ENCODE peak calls at places on chromosomes 5 and 9, in nine cellular contexts. One of them, this sample, is unnamed.

GRCh38 chr5:143976055-143976454 is 164.1 kb downstream of the HMHB1 start:
- DNase-seq in colonic mucosa: no peak
- DNase-seq in endothelial cell of umbilical vein: no peak
- DNase-seq in cardiac fibroblast: no peak
- DNase-seq in fibroblast of the aortic adventitia: no peak
- DNase-seq in Caco-2: no peak
- DNase-seq in CD4-positive, alpha-beta T cell: no peak
- DNase-seq in PC-3: peak
- DNase-seq in GM12865: no peak
- DNase-seq in this sample: no peak

GRCh38 chr5:97006454-97006853 is 70.6 kb downstream of the LNPEP start:
- DNase-seq in colonic mucosa: no peak
- DNase-seq in Caco-2: no peak
- DNase-seq in PC-3: peak
- DNase-seq in GM12865: no peak
- DNase-seq in fibroblast of the aortic adventitia: peak
- DNase-seq in endothelial cell of umbilical vein: no peak
- DNase-seq in cardiac fibroblast: peak
- DNase-seq in CD4-positive, alpha-beta T cell: no peak
- DNase-seq in this sample: no peak

GRCh38 chr9:136900988-136901515 is 14.7 kb downstream of the TRAF2 start:
- DNase-seq in colonic mucosa: no peak
- DNase-seq in CD4-positive, alpha-beta T cell: no peak
- DNase-seq in endothelial cell of umbilical vein: no peak
- DNase-seq in PC-3: no peak
- DNase-seq in fibroblast of the aortic adventitia: no peak
- DNase-seq in cardiac fibroblast: no peak
- DNase-seq in Caco-2: no peak
- DNase-seq in GM12865: peak
- DNase-seq in this sample: no peak

GRCh38 chr5:4924581-4924980 is 215.5 kb upstream of the ADAMTS16 start:
- DNase-seq in fibroblast of the aortic adventitia: peak
- DNase-seq in cardiac fibroblast: no peak
- DNase-seq in PC-3: no peak
- DNase-seq in GM12865: no peak
- DNase-seq in endothelial cell of umbilical vein: no peak
- DNase-seq in colonic mucosa: no peak
- DNase-seq in Caco-2: no peak
- DNase-seq in CD4-positive, alpha-beta T cell: no peak
- DNase-seq in this sample: no peak

GRCh38 chr9:71709384-71709783 is 58.9 kb downstream of the CEMIP2 start:
- DNase-seq in endothelial cell of umbilical vein: no peak
- DNase-seq in CD4-positive, alpha-beta T cell: no peak
- DNase-seq in fibroblast of the aortic adventitia: no peak
- DNase-seq in Caco-2: no peak
- DNase-seq in cardiac fibroblast: no peak
- DNase-seq in GM12865: no peak
- DNase-seq in colonic mucosa: no peak
- DNase-seq in PC-3: no peak
- DNase-seq in this sample: no peak

GRCh38 chr9:109317311-109317978 is 3.4 kb downstream of the EPB41L4B start:
- DNase-seq in PC-3: peak
- DNase-seq in Caco-2: no peak
- DNase-seq in GM12865: no peak
- DNase-seq in endothelial cell of umbilical vein: no peak
- DNase-seq in CD4-positive, alpha-beta T cell: no peak
- DNase-seq in fibroblast of the aortic adventitia: no peak
- DNase-seq in cardiac fibroblast: no peak
- DNase-seq in colonic mucosa: peak
- DNase-seq in this sample: no peak

GRCh38 chr5:159777049-159777448 is 139.2 kb upstream of the ADRA1B start:
- DNase-seq in Caco-2: no peak
- DNase-seq in CD4-positive, alpha-beta T cell: no peak
- DNase-seq in fibroblast of the aortic adventitia: peak
- DNase-seq in PC-3: peak
- DNase-seq in cardiac fibroblast: no peak
- DNase-seq in endothelial cell of umbilical vein: no peak
- DNase-seq in GM12865: no peak
- DNase-seq in colonic mucosa: no peak
- DNase-seq in this sample: no peak

GRCh38 chr5:80975065-80975464 is 14.9 kb downstream of the RASGRF2 start:
- DNase-seq in Caco-2: no peak
- DNase-seq in PC-3: peak
- DNase-seq in fibroblast of the aortic adventitia: peak
- DNase-seq in colonic mucosa: no peak
- DNase-seq in endothelial cell of umbilical vein: no peak
- DNase-seq in GM12865: no peak
- DNase-seq in CD4-positive, alpha-beta T cell: no peak
- DNase-seq in cardiac fibroblast: no peak
- DNase-seq in this sample: no peak

GRCh38 chr5:171483453-171484177 is 64.2 kb downstream of the FGF18 start:
- DNase-seq in cardiac fibroblast: peak
- DNase-seq in endothelial cell of umbilical vein: no peak
- DNase-seq in fibroblast of the aortic adventitia: peak
- DNase-seq in CD4-positive, alpha-beta T cell: no peak
- DNase-seq in colonic mucosa: peak
- DNase-seq in PC-3: no peak
- DNase-seq in Caco-2: no peak
- DNase-seq in GM12865: no peak
- DNase-seq in this sample: no peak

GRCh38 chr5:115737452-115737851 is 79.0 kb downstream of the CDO1 start:
- DNase-seq in GM12865: no peak
- DNase-seq in Caco-2: no peak
- DNase-seq in fibroblast of the aortic adventitia: no peak
- DNase-seq in endothelial cell of umbilical vein: no peak
- DNase-seq in cardiac fibroblast: no peak
- DNase-seq in CD4-positive, alpha-beta T cell: no peak
- DNase-seq in PC-3: no peak
- DNase-seq in colonic mucosa: no peak
- DNase-seq in this sample: no peak

GRCh38 chr5:178739452-178740180 is 9.2 kb upstream of the ZNF354A start:
- DNase-seq in Caco-2: no peak
- DNase-seq in cardiac fibroblast: no peak
- DNase-seq in colonic mucosa: no peak
- DNase-seq in CD4-positive, alpha-beta T cell: no peak
- DNase-seq in PC-3: no peak
- DNase-seq in GM12865: no peak
- DNase-seq in fibroblast of the aortic adventitia: no peak
- DNase-seq in endothelial cell of umbilical vein: no peak
- DNase-seq in this sample: no peak

GRCh38 chr5:90565491-90565890 is 6.9 kb downstream of the ADGRV1 start:
- DNase-seq in Caco-2: no peak
- DNase-seq in GM12865: no peak
- DNase-seq in cardiac fibroblast: no peak
- DNase-seq in fibroblast of the aortic adventitia: no peak
- DNase-seq in colonic mucosa: no peak
- DNase-seq in PC-3: no peak
- DNase-seq in CD4-positive, alpha-beta T cell: no peak
- DNase-seq in endothelial cell of umbilical vein: no peak
- DNase-seq in this sample: no peak

GRCh38 chr5:140821375-140822280 is at the start of gene PCDHA5:
- DNase-seq in cardiac fibroblast: peak
- DNase-seq in endothelial cell of umbilical vein: peak
- DNase-seq in fibroblast of the aortic adventitia: no peak
- DNase-seq in GM12865: peak
- DNase-seq in Caco-2: no peak
- DNase-seq in CD4-positive, alpha-beta T cell: no peak
- DNase-seq in PC-3: peak
- DNase-seq in colonic mucosa: no peak
- DNase-seq in this sample: no peak
- TF ChIP-seq CTCF in cardiac fibroblast: peak
- TF ChIP-seq CTCF in endothelial cell of umbilical vein: peak
- TF ChIP-seq CTCF in fibroblast of the aortic adventitia: peak
- TF ChIP-seq CTCF in GM12865: peak
- TF ChIP-seq CTCF in Caco-2: no peak
- TF ChIP-seq CTCF in CD4-positive, alpha-beta T cell: no peak
- TF ChIP-seq CTCF in PC-3: peak
- TF ChIP-seq CTCF in colonic mucosa: no peak
- TF ChIP-seq CTCF in this sample: no peak

GRCh38 chr5:173686950-173687349 is 70.5 kb upstream of the BOD1 start:
- DNase-seq in CD4-positive, alpha-beta T cell: no peak
- DNase-seq in GM12865: peak
- DNase-seq in fibroblast of the aortic adventitia: no peak
- DNase-seq in Caco-2: no peak
- DNase-seq in PC-3: no peak
- DNase-seq in colonic mucosa: no peak
- DNase-seq in cardiac fibroblast: no peak
- DNase-seq in endothelial cell of umbilical vein: no peak
- DNase-seq in this sample: no peak

GRCh38 chr5:173688708-173689107 is 72.3 kb upstream of the BOD1 start:
- DNase-seq in endothelial cell of umbilical vein: no peak
- DNase-seq in CD4-positive, alpha-beta T cell: no peak
- DNase-seq in cardiac fibroblast: no peak
- DNase-seq in colonic mucosa: no peak
- DNase-seq in fibroblast of the aortic adventitia: no peak
- DNase-seq in PC-3: no peak
- DNase-seq in Caco-2: no peak
- DNase-seq in GM12865: no peak
- DNase-seq in this sample: no peak

GRCh38 chr5:173691931-173692330 is 75.5 kb upstream of the BOD1 start:
- DNase-seq in Caco-2: no peak
- DNase-seq in GM12865: no peak
- DNase-seq in PC-3: no peak
- DNase-seq in CD4-positive, alpha-beta T cell: no peak
- DNase-seq in fibroblast of the aortic adventitia: no peak
- DNase-seq in cardiac fibroblast: no peak
- DNase-seq in colonic mucosa: no peak
- DNase-seq in endothelial cell of umbilical vein: no peak
- DNase-seq in this sample: no peak

GRCh38 chr5:173689171-173689676 is 72.8 kb upstream of the BOD1 start:
- DNase-seq in Caco-2: peak
- DNase-seq in colonic mucosa: peak
- DNase-seq in endothelial cell of umbilical vein: peak
- DNase-seq in cardiac fibroblast: no peak
- DNase-seq in PC-3: no peak
- DNase-seq in fibroblast of the aortic adventitia: no peak
- DNase-seq in GM12865: no peak
- DNase-seq in CD4-positive, alpha-beta T cell: no peak
- DNase-seq in this sample: no peak

GRCh38 chr5:173689713-173690360 is 73.4 kb upstream of the BOD1 start:
- DNase-seq in PC-3: no peak
- DNase-seq in CD4-positive, alpha-beta T cell: no peak
- DNase-seq in GM12865: peak
- DNase-seq in fibroblast of the aortic adventitia: no peak
- DNase-seq in cardiac fibroblast: no peak
- DNase-seq in colonic mucosa: peak
- DNase-seq in endothelial cell of umbilical vein: peak
- DNase-seq in Caco-2: no peak
- DNase-seq in this sample: no peak
- TF ChIP-seq CTCF in PC-3: peak
- TF ChIP-seq CTCF in CD4-positive, alpha-beta T cell: no peak
- TF ChIP-seq CTCF in GM12865: peak
- TF ChIP-seq CTCF in fibroblast of the aortic adventitia: no peak
- TF ChIP-seq CTCF in cardiac fibroblast: no peak
- TF ChIP-seq CTCF in colonic mucosa: no peak
- TF ChIP-seq CTCF in endothelial cell of umbilical vein: no peak
- TF ChIP-seq CTCF in Caco-2: no peak
- TF ChIP-seq CTCF in this sample: no peak

DNA sequence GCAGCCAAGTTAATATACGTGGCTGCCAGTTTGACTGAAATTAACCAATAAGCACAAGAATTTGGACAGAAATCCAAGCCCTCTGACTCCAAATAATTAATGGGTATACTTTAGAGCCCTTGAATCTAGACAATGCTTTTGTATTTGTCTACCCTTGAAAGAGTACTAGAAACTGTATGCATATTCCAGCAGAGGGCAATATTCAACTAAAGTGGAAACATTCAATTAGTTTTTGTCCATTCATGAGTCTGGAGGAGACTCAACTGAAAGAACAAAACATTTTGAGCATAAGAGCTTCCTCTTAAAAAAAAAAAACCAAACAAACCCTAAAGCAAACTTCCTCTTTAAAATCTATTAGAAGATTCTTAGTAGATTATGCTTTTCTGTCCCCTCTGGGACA is 157.8 kb downstream of the ARHGEF28 start:
- DNase-seq in GM12865: peak
- DNase-seq in PC-3: peak
- DNase-seq in colonic mucosa: no peak
- DNase-seq in endothelial cell of umbilical vein: peak
- DNase-seq in fibroblast of the aortic adventitia: peak
- DNase-seq in CD4-positive, alpha-beta T cell: no peak
- DNase-seq in cardiac fibroblast: peak
- DNase-seq in Caco-2: no peak
- DNase-seq in this sample: no peak
- TF ChIP-seq CTCF in GM12865: peak
- TF ChIP-seq CTCF in PC-3: peak
- TF ChIP-seq CTCF in colonic mucosa: no peak
- TF ChIP-seq CTCF in endothelial cell of umbilical vein: peak
- TF ChIP-seq CTCF in fibroblast of the aortic adventitia: peak
- TF ChIP-seq CTCF in CD4-positive, alpha-beta T cell: no peak
- TF ChIP-seq CTCF in cardiac fibroblast: peak
- TF ChIP-seq CTCF in Caco-2: no peak
- TF ChIP-seq CTCF in this sample: no peak

GRCh38 chr5:74017112-74017511 is 391.1 kb downstream of the ARHGEF28 start:
- DNase-seq in PC-3: peak
- DNase-seq in colonic mucosa: no peak
- DNase-seq in cardiac fibroblast: peak
- DNase-seq in Caco-2: no peak
- DNase-seq in CD4-positive, alpha-beta T cell: no peak
- DNase-seq in GM12865: no peak
- DNase-seq in endothelial cell of umbilical vein: no peak
- DNase-seq in fibroblast of the aortic adventitia: no peak
- DNase-seq in this sample: no peak

GRCh38 chr5:74017786-74018211 is 391.8 kb downstream of the ARHGEF28 start:
- DNase-seq in fibroblast of the aortic adventitia: peak
- DNase-seq in GM12865: no peak
- DNase-seq in CD4-positive, alpha-beta T cell: no peak
- DNase-seq in Caco-2: no peak
- DNase-seq in colonic mucosa: no peak
- DNase-seq in cardiac fibroblast: peak
- DNase-seq in PC-3: peak
- DNase-seq in endothelial cell of umbilical vein: no peak
- DNase-seq in this sample: no peak

GRCh38 chr5:74015716-74016115 is 389.7 kb downstream of the ARHGEF28 start:
- DNase-seq in endothelial cell of umbilical vein: no peak
- DNase-seq in CD4-positive, alpha-beta T cell: no peak
- DNase-seq in GM12865: no peak
- DNase-seq in cardiac fibroblast: no peak
- DNase-seq in PC-3: no peak
- DNase-seq in Caco-2: no peak
- DNase-seq in colonic mucosa: no peak
- DNase-seq in fibroblast of the aortic adventitia: no peak
- DNase-seq in this sample: no peak

GRCh38 chr5:74013222-74013621 is 387.2 kb downstream of the ARHGEF28 start:
- DNase-seq in GM12865: no peak
- DNase-seq in fibroblast of the aortic adventitia: no peak
- DNase-seq in endothelial cell of umbilical vein: no peak
- DNase-seq in colonic mucosa: no peak
- DNase-seq in CD4-positive, alpha-beta T cell: no peak
- DNase-seq in cardiac fibroblast: no peak
- DNase-seq in PC-3: no peak
- DNase-seq in Caco-2: no peak
- DNase-seq in this sample: no peak

DNA sequence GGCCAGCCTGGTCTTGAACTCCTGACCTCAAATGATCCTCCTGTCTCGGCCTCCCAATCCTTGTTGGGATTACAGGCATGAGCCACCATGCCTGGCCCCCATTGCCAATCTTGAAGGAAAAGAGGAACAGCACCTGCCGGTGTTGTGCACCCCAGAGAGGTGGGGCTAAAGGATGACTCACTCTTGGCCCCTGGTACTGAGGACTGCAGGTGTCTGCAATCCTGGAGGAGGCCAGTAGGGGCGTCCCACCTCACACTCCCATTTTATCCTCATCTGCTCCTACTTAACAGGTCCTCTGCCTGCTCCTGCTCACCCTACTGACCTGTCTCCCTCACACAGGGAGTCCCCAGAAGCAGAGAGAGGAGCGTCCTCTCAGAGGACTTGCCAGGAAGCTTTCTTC is 390.4 kb downstream of the ARHGEF28 start:
- DNase-seq in Caco-2: no peak
- DNase-seq in CD4-positive, alpha-beta T cell: no peak
- DNase-seq in endothelial cell of umbilical vein: no peak
- DNase-seq in GM12865: peak
- DNase-seq in fibroblast of the aortic adventitia: no peak
- DNase-seq in colonic mucosa: no peak
- DNase-seq in PC-3: no peak
- DNase-seq in cardiac fibroblast: no peak
- DNase-seq in this sample: no peak
- TF ChIP-seq CTCF in Caco-2: no peak
- TF ChIP-seq CTCF in CD4-positive, alpha-beta T cell: no peak
- TF ChIP-seq CTCF in endothelial cell of umbilical vein: peak
- TF ChIP-seq CTCF in GM12865: peak
- TF ChIP-seq CTCF in fibroblast of the aortic adventitia: peak
- TF ChIP-seq CTCF in colonic mucosa: no peak
- TF ChIP-seq CTCF in PC-3: peak
- TF ChIP-seq CTCF in cardiac fibroblast: peak
- TF ChIP-seq CTCF in this sample: no peak

This sample was measured in CD8-positive, alpha-beta T cell.